ENCODE peak calls at places on chromosome 1, in four cellular contexts. One of them, this sample, is unnamed.

GRCh38 chr1:169511339-169512028 is 25.7 kb upstream of the SLC19A2 start:
- DNase-seq in H9: no peak
- DNase-seq in ovary: no peak
- DNase-seq in neural crest cell: no peak
- DNase-seq in this sample: no peak

GRCh38 chr1:111441573-111442192 is 7.4 kb downstream of the WDR77 start:
- DNase-seq in ovary: no peak
- DNase-seq in neural crest cell: peak
- DNase-seq in H9: peak
- DNase-seq in this sample: no peak

GRCh38 chr1:68984289-68984688 is 487.4 kb upstream of the DEPDC1 start:
- DNase-seq in ovary: no peak
- DNase-seq in H9: no peak
- DNase-seq in neural crest cell: no peak
- DNase-seq in this sample: no peak

GRCh38 chr1:150176593-150176992 is 26.9 kb downstream of the PLEKHO1 start:
- DNase-seq in ovary: no peak
- DNase-seq in H9: no peak
- DNase-seq in neural crest cell: no peak
- DNase-seq in this sample: no peak

GRCh38 chr1:22291494-22291893 is 148.6 kb upstream of the WNT4 start:
- DNase-seq in H9: no peak
- DNase-seq in ovary: no peak
- DNase-seq in neural crest cell: no peak
- DNase-seq in this sample: no peak

GRCh38 chr1:19657511-19657910 is 7.2 kb upstream of the HTR6 start:
- DNase-seq in ovary: peak
- DNase-seq in neural crest cell: no peak
- DNase-seq in H9: no peak
- DNase-seq in this sample: no peak

GRCh38 chr1:203556047-203556851 is 62.3 kb downstream of the OPTC start:
- DNase-seq in neural crest cell: no peak
- DNase-seq in H9: peak
- DNase-seq in ovary: peak
- DNase-seq in this sample: peak

GRCh38 chr1:209416009-209416408 is 167.5 kb upstream of the CAMK1G start:
- DNase-seq in ovary: no peak
- DNase-seq in neural crest cell: no peak
- DNase-seq in H9: no peak
- DNase-seq in this sample: no peak

GRCh38 chr1:93051961-93052360 is 27.1 kb upstream of the MTF2 start:
- DNase-seq in ovary: no peak
- DNase-seq in H9: no peak
- DNase-seq in neural crest cell: no peak
- DNase-seq in this sample: no peak

GRCh38 chr1:244231572-244232315 is 180.7 kb downstream of the ZBTB18 start:
- DNase-seq in H9: no peak
- DNase-seq in neural crest cell: no peak
- DNase-seq in ovary: peak
- DNase-seq in this sample: no peak

GRCh38 chr1:45620588-45621500 is 3.0 kb downstream of the CCDC17 start:
- DNase-seq in ovary: no peak
- DNase-seq in neural crest cell: no peak
- DNase-seq in H9: no peak
- DNase-seq in this sample: no peak

GRCh38 chr1:54227836-54228435 is 28.0 kb downstream of the MRPL37 start:
- DNase-seq in neural crest cell: no peak
- DNase-seq in ovary: no peak
- DNase-seq in H9: no peak
- DNase-seq in this sample: no peak

GRCh38 chr1:230148194-230148581 is 81.2 kb downstream of the GALNT2 start:
- DNase-seq in H9: no peak
- DNase-seq in ovary: no peak
- DNase-seq in neural crest cell: no peak
- DNase-seq in this sample: no peak

GRCh38 chr1:88892146-88892877 is 945 bp upstream of the GTF2B start:
- DNase-seq in H9: peak
- DNase-seq in ovary: no peak
- DNase-seq in neural crest cell: no peak
- DNase-seq in this sample: no peak

GRCh38 chr1:110233861-110234260 is 23.7 kb downstream of the KCNC4 start:
- DNase-seq in H9: no peak
- DNase-seq in neural crest cell: no peak
- DNase-seq in ovary: no peak
- DNase-seq in this sample: no peak

GRCh38 chr1:160768295-160768657 is 27.7 kb upstream of the LY9 start:
- DNase-seq in ovary: no peak
- DNase-seq in H9: peak
- DNase-seq in neural crest cell: no peak
- DNase-seq in this sample: no peak
- TF ChIP-seq CTCF in ovary: no peak
- TF ChIP-seq CTCF in H9: peak
- TF ChIP-seq CTCF in neural crest cell: peak
- TF ChIP-seq CTCF in this sample: peak

DNA sequence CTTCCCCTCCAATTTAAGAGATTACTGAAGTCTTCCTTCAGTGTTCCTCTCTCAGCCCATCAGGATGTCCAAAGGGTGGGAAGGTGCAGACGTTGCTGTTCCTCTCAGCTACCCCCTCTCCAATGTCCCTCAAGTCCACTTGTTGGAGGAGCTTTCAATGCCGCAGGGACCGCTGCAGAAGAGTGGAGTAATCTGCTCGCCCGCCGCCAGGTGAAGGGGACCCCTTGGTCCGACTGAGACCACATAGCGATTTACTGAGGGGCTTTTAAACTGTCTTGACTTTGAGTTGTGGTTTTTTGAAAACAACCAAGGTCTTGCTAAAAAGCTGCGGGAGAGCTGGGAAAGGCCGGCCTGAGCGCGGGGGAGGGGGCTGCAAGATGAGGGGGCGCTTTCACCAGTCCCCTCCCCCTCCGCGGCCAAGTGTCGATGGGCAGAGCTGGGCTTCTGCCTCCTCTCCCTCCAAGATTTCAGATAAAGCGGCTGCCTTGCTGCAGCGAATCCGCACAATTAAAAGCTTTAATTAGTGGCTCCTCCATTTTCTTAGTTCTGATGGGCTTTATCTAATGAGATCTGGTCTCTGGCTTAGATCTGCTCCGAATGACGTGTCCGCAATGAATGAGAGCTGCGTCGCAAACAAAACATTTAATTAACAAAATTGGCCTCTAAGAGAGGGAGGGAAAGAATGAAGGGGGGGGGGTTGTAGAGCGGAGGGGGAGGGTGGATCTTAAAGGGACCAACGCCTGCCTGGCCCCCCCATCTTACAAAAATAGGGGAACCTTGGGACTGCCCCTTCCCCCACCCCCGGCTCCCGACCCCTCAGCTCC is 5.9 kb downstream of the LMO4 start:
- DNase-seq in H9: peak
- DNase-seq in neural crest cell: peak
- DNase-seq in ovary: peak
- DNase-seq in this sample: no peak
- TF ChIP-seq CTCF in H9: peak
- TF ChIP-seq CTCF in neural crest cell: peak
- TF ChIP-seq CTCF in ovary: no peak
- TF ChIP-seq CTCF in this sample: peak

DNA sequence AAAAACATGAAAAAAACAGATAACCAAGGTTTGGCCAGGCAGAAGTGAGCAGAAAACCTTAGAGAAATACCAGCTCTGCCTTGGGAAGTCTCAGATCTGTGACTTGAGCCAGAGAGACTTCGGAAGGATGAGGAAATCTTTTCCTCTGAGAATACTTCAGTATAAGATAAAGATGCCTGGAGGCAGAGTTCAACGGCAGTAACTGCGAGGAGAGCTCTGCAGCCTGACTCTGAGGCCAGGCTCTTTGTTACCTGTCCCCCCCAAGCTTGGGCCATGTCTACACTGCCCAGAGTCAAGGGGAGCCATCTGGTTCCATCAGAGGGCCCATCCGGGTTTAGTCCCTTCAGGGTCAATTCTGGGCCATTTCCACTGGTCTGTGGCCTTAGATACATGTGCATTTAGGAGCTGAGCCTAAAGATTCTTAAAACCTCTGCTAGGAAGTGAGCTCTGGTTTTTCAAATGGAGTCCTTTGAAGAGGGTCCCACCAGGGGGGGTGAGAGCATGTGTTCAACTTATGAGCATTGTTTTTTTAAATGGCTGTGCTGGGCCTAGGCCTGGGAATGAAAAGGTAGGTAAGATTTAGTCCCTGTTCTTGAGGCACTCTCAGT is 8.7 kb downstream of the KIRREL1 start:
- DNase-seq in neural crest cell: no peak
- DNase-seq in ovary: no peak
- DNase-seq in H9: no peak
- DNase-seq in this sample: no peak
- TF ChIP-seq CTCF in neural crest cell: no peak
- TF ChIP-seq CTCF in ovary: no peak
- TF ChIP-seq CTCF in H9: peak
- TF ChIP-seq CTCF in this sample: peak

GRCh38 chr1:207808911-207809555 is 57.2 kb downstream of the CD46 start:
- DNase-seq in H9: no peak
- DNase-seq in neural crest cell: no peak
- DNase-seq in ovary: no peak
- DNase-seq in this sample: no peak

GRCh38 chr1:207808322-207808705 is 56.5 kb downstream of the CD46 start:
- DNase-seq in neural crest cell: no peak
- DNase-seq in H9: no peak
- DNase-seq in ovary: peak
- DNase-seq in this sample: no peak

GRCh38 chr1:207805841-207806421 is 54.1 kb downstream of the CD46 start:
- DNase-seq in neural crest cell: no peak
- DNase-seq in H9: no peak
- DNase-seq in ovary: peak
- DNase-seq in this sample: no peak

GRCh38 chr1:207806531-207807394 is 54.9 kb downstream of the CD46 start:
- DNase-seq in H9: no peak
- DNase-seq in neural crest cell: no peak
- DNase-seq in ovary: no peak
- DNase-seq in this sample: no peak

GRCh38 chr1:207807395-207808321 is 55.8 kb downstream of the CD46 start:
- DNase-seq in ovary: peak
- DNase-seq in neural crest cell: no peak
- DNase-seq in H9: no peak
- DNase-seq in this sample: no peak
- TF ChIP-seq CTCF in ovary: no peak
- TF ChIP-seq CTCF in neural crest cell: no peak
- TF ChIP-seq CTCF in H9: no peak
- TF ChIP-seq CTCF in this sample: no peak